ENCODE peak calls at places on chromosomes 16 and 17, in ten cellular contexts. H, C, N, X, O, A, F, U, Q and L are unnamed samples.

GRCh38 chr16:1789643-1790045 is 3.9 kb downstream of the IGFALS start:
- DNase-seq in C (no peak), Q (no peak), A (no peak), N (no peak), O (no peak), U (no peak), F (no peak), X (no peak), H (no peak), L (peak)

GRCh38 chr17:4766199-4766598 is 5.5 kb upstream of the TM4SF5 start:
- DNase-seq in F (no peak), U (no peak), H (no peak), X (no peak), O (no peak), C (no peak), Q (no peak), A (no peak), N (no peak), L (no peak)

GRCh38 chr17:29949708-29950107 is 8.3 kb downstream of the EFCAB5 start:
- DNase-seq in O (no peak), Q (no peak), F (no peak), U (no peak), A (no peak), C (peak), X (no peak), N (no peak), H (no peak), L (no peak)

GRCh38 chr17:56807723-56808122 is 26.0 kb downstream of the C17orf67 start:
- DNase-seq in H (no peak), O (no peak), N (no peak), F (no peak), Q (no peak), X (no peak), U (no peak), A (no peak), C (no peak), L (no peak)

GRCh38 chr17:63698886-63699637 is 863 bp downstream of the LIMD2 start:
- DNase-seq in F (peak), C (no peak), O (peak), N (peak), H (no peak), A (peak), X (peak), U (peak), Q (no peak), L (no peak)

GRCh38 chr17:79657861-79658810 is 47.3 kb upstream of the RBFOX3 start:
- DNase-seq in O (no peak), A (no peak), H (no peak), X (no peak), U (no peak), F (no peak), C (no peak), N (no peak), Q (no peak), L (no peak)

GRCh38 chr17:72145972-72146755 is 25.3 kb downstream of the SOX9 start:
- DNase-seq in C (no peak), F (peak), X (no peak), U (no peak), H (no peak), N (no peak), O (no peak), A (no peak), Q (peak), L (no peak)

GRCh38 chr17:50346313-50347086 is 574 bp downstream of the XYLT2 start:
- DNase-seq in U (no peak), X (no peak), H (peak), Q (no peak), F (no peak), A (no peak), N (peak), O (no peak), C (peak), L (peak)

GRCh38 chr16:64585367-64585766 is 536.5 kb downstream of the CDH11 start:
- DNase-seq in C (no peak), U (no peak), H (no peak), A (no peak), O (no peak), X (no peak), Q (no peak), F (no peak), N (no peak), L (no peak)

GRCh38 chr16:1449201-1449788 is 4.9 kb upstream of the CCDC154 start:
- DNase-seq in O (no peak), U (no peak), C (no peak), N (no peak), F (no peak), X (no peak), Q (no peak), H (no peak), A (no peak), L (no peak)

GRCh38 chr16:4320030-4320429 is 4.2 kb downstream of the GLIS2 start:
- DNase-seq in C (no peak), A (no peak), H (no peak), Q (no peak), F (no peak), U (no peak), X (no peak), N (no peak), O (no peak), L (no peak)

GRCh38 chr17:1574697-1575471 is 12.3 kb upstream of the PITPNA start:
- DNase-seq in N (no peak), C (peak), U (no peak), O (no peak), X (no peak), A (no peak), F (no peak), H (no peak), Q (no peak), L (no peak)

GRCh38 chr16:19138601-19139000 is 24.8 kb downstream of the ITPRIPL2 start:
- DNase-seq in X (peak), N (no peak), A (no peak), Q (peak), U (no peak), F (peak), O (peak), H (peak), C (peak), L (peak)

GRCh38 chr16:11989238-11990160 is 13.0 kb downstream of the SNX29 start:
- DNase-seq in C (no peak), Q (no peak), X (no peak), N (peak), A (no peak), U (no peak), F (no peak), H (no peak), O (no peak), L (no peak)

GRCh38 chr16:18834873-18835272 is 33.5 kb upstream of the ARL6IP1 start:
- DNase-seq in X (peak), N (no peak), U (no peak), F (no peak), O (no peak), H (no peak), A (no peak), C (no peak), Q (no peak), L (no peak)

GRCh38 chr16:86424968-86425367 is 85.4 kb upstream of the FOXF1 start:
- DNase-seq in A (no peak), N (no peak), F (no peak), Q (no peak), H (no peak), X (no peak), O (no peak), U (no peak), C (no peak), L (no peak)

GRCh38 chr17:31008374-31009035 is 37.7 kb downstream of the RNF135 start:
- DNase-seq in U (peak), F (peak), C (no peak), X (peak), H (peak), O (peak), A (peak), Q (peak), N (peak), L (peak)

GRCh38 chr17:68600881-68601564 is at the start of gene FAM20A:
- DNase-seq in U (no peak), N (no peak), C (peak), X (no peak), A (no peak), H (no peak), Q (no peak), F (no peak), O (no peak), L (peak)

GRCh38 chr17:4833941-4834501 is 881 bp downstream of the MINK1 start:
- DNase-seq in F (peak), H (no peak), O (peak), N (no peak), A (no peak), U (no peak), X (peak), Q (peak), C (peak), L (peak)

GRCh38 chr16:66604376-66605176 is at the start of gene CMTM3:
- DNase-seq in U (peak), H (peak), X (peak), N (peak), C (peak), F (peak), A (peak), O (peak), Q (peak), L (peak)

GRCh38 chr16:67246081-67246944 is 968 bp downstream of the FHOD1 start:
- DNase-seq in U (no peak), F (peak), H (peak), Q (peak), O (peak), X (peak), N (peak), C (peak), A (peak), L (peak)

GRCh38 chr17:1762233-1762905 is 509 bp downstream of the SERPINF1 start:
- DNase-seq in X (peak), A (no peak), F (peak), Q (peak), H (no peak), C (peak), N (no peak), U (no peak), O (peak), L (no peak)

GRCh38 chr17:63082273-63082861 is 116.3 kb downstream of the TANC2 start:
- DNase-seq in C (peak), X (peak), F (peak), H (no peak), A (no peak), Q (peak), U (no peak), N (no peak), O (peak), L (no peak)

GRCh38 chr17:1764274-1764673 is 2.4 kb downstream of the SERPINF1 start:
- DNase-seq in Q (peak), A (peak), N (no peak), C (no peak), O (peak), X (peak), F (peak), U (peak), H (no peak), L (no peak)

GRCh38 chr17:31093866-31094599 is 744 bp upstream of the NF1 start:
- DNase-seq in Q (no peak), F (peak), X (no peak), H (no peak), U (no peak), A (no peak), N (no peak), O (no peak), C (no peak), L (no peak)

GRCh38 chr16:82129881-82130280 is 40.1 kb downstream of the MPHOSPH6 start:
- DNase-seq in N (no peak), U (no peak), X (no peak), F (no peak), O (no peak), H (no peak), C (no peak), Q (peak), A (no peak), L (no peak)

GRCh38 chr17:66549312-66549705 is 246.9 kb downstream of the PRKCA start:
- DNase-seq in F (peak), Q (no peak), O (no peak), A (no peak), N (no peak), X (peak), C (no peak), U (no peak), H (no peak), L (no peak)

GRCh38 chr17:49694847-49695697 is 12.7 kb downstream of the SLC35B1 start:
- DNase-seq in U (peak), N (peak), F (peak), X (peak), Q (no peak), A (peak), O (peak), H (peak), C (peak), L (peak)

GRCh38 chr17:43562679-43563146 is 16.6 kb upstream of the ETV4 start:
- DNase-seq in A (no peak), X (no peak), O (no peak), C (no peak), H (no peak), Q (no peak), F (no peak), N (no peak), U (no peak), L (peak)

GRCh38 chr17:29590261-29590978 is 972 bp upstream of the GIT1 start:
- DNase-seq in Q (no peak), X (peak), F (peak), O (peak), H (peak), N (no peak), C (no peak), U (no peak), A (no peak), L (peak)

GRCh38 chr16:20879175-20880053 is 20.7 kb downstream of the DCUN1D3 start:
- DNase-seq in A (no peak), N (peak), O (peak), F (peak), H (peak), U (no peak), X (peak), Q (no peak), C (no peak), L (no peak)

GRCh38 chr17:27907976-27908558 is 14.9 kb upstream of the LYRM9 start:
- DNase-seq in A (no peak), N (no peak), X (no peak), H (no peak), C (no peak), F (no peak), Q (no peak), O (no peak), U (no peak), L (no peak)

GRCh38 chr16:2156025-2156848 is 655 bp downstream of the TRAF7 start:
- DNase-seq in N (no peak), C (peak), A (no peak), Q (peak), H (no peak), F (peak), U (no peak), O (peak), X (peak), L (peak)

GRCh38 chr17:71412803-71413202 is 708.0 kb upstream of the SOX9 start:
- DNase-seq in Q (peak), N (no peak), C (no peak), A (no peak), O (peak), U (no peak), H (peak), F (peak), X (peak), L (no peak)

GRCh38 chr16:66690106-66690847 is 6.3 kb downstream of the CMTM4 start:
- DNase-seq in C (no peak), Q (no peak), N (no peak), U (no peak), F (no peak), O (no peak), H (no peak), A (no peak), X (no peak), L (no peak)

GRCh38 chr17:15444805-15445204 is 22.6 kb downstream of the CDRT4 start:
- DNase-seq in H (no peak), A (no peak), C (peak), Q (no peak), X (no peak), N (no peak), F (no peak), U (no peak), O (no peak), L (no peak)

GRCh38 chr16:73713301-73713700 is 583.3 kb upstream of the PSMD7 start:
- DNase-seq in H (no peak), Q (no peak), F (no peak), C (no peak), O (peak), N (no peak), A (no peak), U (no peak), X (no peak), L (no peak)

GRCh38 chr16:67708368-67708771 is 10.7 kb downstream of the GFOD2 start:
- DNase-seq in U (no peak), H (no peak), F (no peak), A (no peak), Q (peak), O (peak), N (no peak), C (no peak), X (no peak), L (no peak)

GRCh38 chr16:31356566-31357323 is 1.8 kb downstream of the ITGAX start:
- DNase-seq in F (no peak), A (no peak), C (peak), N (no peak), O (no peak), H (no peak), U (no peak), Q (no peak), X (no peak), L (peak)
- TF ChIP-seq CTCF in F (no peak), A (no peak), C (no peak), N (no peak), O (no peak), H (no peak), U (no peak), Q (no peak), X (no peak), L (no peak)

DNA sequence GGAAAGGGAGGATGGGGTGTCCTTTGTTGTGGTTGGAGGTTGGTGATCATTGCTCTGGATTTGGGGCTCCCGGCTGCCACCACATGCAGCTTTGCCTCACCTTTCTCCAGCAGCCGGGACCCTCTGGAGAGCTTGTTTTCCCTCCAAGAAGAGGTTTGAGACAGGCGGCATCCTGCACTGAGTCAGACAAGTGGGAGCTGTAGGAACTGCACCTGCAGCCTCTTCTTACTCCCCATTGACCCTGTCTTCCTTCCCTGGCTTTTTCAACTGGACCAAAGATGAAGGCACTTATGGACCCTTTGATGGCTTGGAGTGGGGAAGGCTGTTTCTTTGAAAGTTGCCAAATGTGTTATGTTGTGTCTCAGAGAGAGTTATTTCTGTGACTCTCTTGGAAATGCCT is 16.6 kb downstream of the KCTD2 start:
- DNase-seq in U (no peak), H (no peak), C (no peak), F (no peak), O (no peak), Q (no peak), X (no peak), A (no peak), N (no peak), L (no peak)
- TF ChIP-seq CTCF in U (no peak), H (no peak), C (no peak), F (no peak), O (no peak), Q (no peak), X (no peak), A (no peak), N (no peak), L (no peak)

GRCh38 chr17:74353446-74354060 is 8.1 kb downstream of the BTBD17 start:
- DNase-seq in N (no peak), C (no peak), U (no peak), X (no peak), F (no peak), H (no peak), O (no peak), Q (no peak), A (no peak), L (no peak)

GRCh38 chr17:74355065-74355464 is 6.6 kb downstream of the BTBD17 start:
- DNase-seq in O (no peak), N (no peak), A (no peak), C (no peak), U (no peak), H (no peak), Q (no peak), F (no peak), X (no peak), L (no peak)

GRCh38 chr17:74354561-74354960 is 7.1 kb downstream of the BTBD17 start:
- DNase-seq in U (no peak), A (no peak), N (no peak), X (no peak), C (no peak), F (no peak), Q (no peak), O (no peak), H (no peak), L (no peak)

GRCh38 chr17:74351552-74352210 is 10.0 kb downstream of the BTBD17 start:
- DNase-seq in A (no peak), O (no peak), C (peak), U (no peak), F (no peak), Q (no peak), X (no peak), N (no peak), H (no peak), L (peak)

GRCh38 chr17:74354123-74354522 is 7.5 kb downstream of the BTBD17 start:
- DNase-seq in O (no peak), A (peak), C (peak), Q (no peak), H (no peak), X (no peak), U (no peak), F (no peak), N (peak), L (peak)
- TF ChIP-seq CTCF in O (no peak), A (peak), C (no peak), Q (peak), H (peak), X (peak), U (peak), F (no peak), N (peak), L (peak)

GRCh38 chr17:17952691-17953090 is 19.5 kb downstream of the TOM1L2 start:
- DNase-seq in F (no peak), O (no peak), X (no peak), H (no peak), A (no peak), C (no peak), U (no peak), N (no peak), Q (no peak), L (no peak)
- TF ChIP-seq CTCF in F (no peak), O (no peak), X (no peak), H (no peak), A (no peak), C (no peak), U (no peak), N (no peak), Q (no peak), L (no peak)

GRCh38 chr17:75261336-75262111 is at the start of the genes GGA3 and MRPS7:
- DNase-seq in F (peak), H (peak), X (peak), U (peak), N (peak), Q (peak), O (peak), A (peak), C (peak), L (peak)
- TF ChIP-seq CTCF in F (peak), H (no peak), X (no peak), U (no peak), N (no peak), Q (no peak), O (no peak), A (no peak), C (no peak), L (no peak)